ENCODE peak calls at places on chromosomes 2 and 18, in seven cellular contexts. C, I, K, F, R, U and H are unnamed samples.

GRCh38 chr2:191352536-191352935 is 107.3 kb downstream of the MYO1B start:
- DNase-seq in R (no peak), U (peak; percentile 81), K (peak; percentile 87), F (no peak), I (no peak), C (no peak), H (no peak)

GRCh38 chr2:160910681-160911080 is 249.5 kb upstream of the TANK start:
- DNase-seq in U (peak; percentile 39), R (no peak), K (peak; percentile 66), C (no peak), I (no peak), F (no peak), H (no peak)

GRCh38 chr2:215528555-215528954 is 92.7 kb upstream of the FN1 start:
- DNase-seq in K (peak; percentile 99), U (peak; percentile 93), I (peak; percentile 94), C (no peak), R (no peak), F (no peak), H (peak; percentile 16)

GRCh38 chr18:23992119-23992940 is 22.2 kb upstream of the TTC39C start:
- DNase-seq in U (no peak), I (no peak), F (no peak), C (no peak), K (peak; percentile 38), R (no peak), H (no peak)

GRCh38 chr18:7452331-7452730 is 114.8 kb upstream of the PTPRM start:
- DNase-seq in C (no peak), F (peak; percentile 78), I (peak; percentile 69), K (peak; percentile 4), R (peak; percentile 71), U (peak; percentile 19), H (peak; percentile 79)

GRCh38 chr2:214630402-214631035 is 179.0 kb downstream of the BARD1 start:
- DNase-seq in F (no peak), U (peak; percentile 50), C (no peak), R (no peak), I (no peak), K (peak; percentile 79), H (peak; percentile 87)

GRCh38 chr18:6412933-6413472 is 1.7 kb downstream of the L3MBTL4 start:
- DNase-seq in U (no peak), F (no peak), C (no peak), K (no peak), I (no peak), R (no peak), H (no peak)

GRCh38 chr18:27017901-27018500 is 152.5 kb upstream of the AQP4 start:
- DNase-seq in F (no peak), I (peak; percentile 51), K (no peak), R (no peak), C (no peak), U (no peak), H (peak; percentile 25)

GRCh38 chr2:232973796-232974195 is 39.3 kb downstream of the NGEF start:
- DNase-seq in U (no peak), R (no peak), F (no peak), K (no peak), C (no peak), I (no peak), H (no peak)

GRCh38 chr2:234251326-234252271 is 201.1 kb downstream of the SPP2 start:
- DNase-seq in C (no peak), I (no peak), R (no peak), F (no peak), U (peak; percentile 90), K (peak; percentile 98), H (no peak)

GRCh38 chr2:102245266-102246151 is 58.7 kb downstream of the IL1RL2 start:
- DNase-seq in F (peak; percentile 42), R (peak; percentile 49), C (no peak), U (peak; percentile 45), I (no peak), K (peak; percentile 18), H (peak; percentile 40)

GRCh38 chr18:54713386-54713785 is 114.9 kb upstream of the RAB27B start:
- DNase-seq in I (no peak), U (no peak), R (no peak), K (no peak), C (no peak), F (no peak), H (no peak)

GRCh38 chr2:174635015-174635593 is 37.5 kb upstream of the WIPF1 start:
- DNase-seq in U (no peak), R (no peak), C (no peak), K (no peak), F (no peak), I (peak; percentile 32), H (no peak)

GRCh38 chr2:75221872-75222271 is 22.6 kb upstream of the TACR1 start:
- DNase-seq in C (no peak), I (no peak), K (peak; percentile 89), F (no peak), U (peak; percentile 74), R (no peak), H (no peak)

GRCh38 chr2:7428444-7429204 is 511.4 kb downstream of the RNF144A start:
- DNase-seq in R (no peak), C (no peak), I (no peak), F (no peak), U (no peak), K (no peak), H (no peak)

GRCh38 chr2:172438741-172439508 is 11.5 kb downstream of the ITGA6 start:
- DNase-seq in C (no peak), K (peak; percentile 71), R (no peak), F (no peak), U (no peak), I (peak; percentile 79), H (no peak)

GRCh38 chr2:172436889-172437288 is 9.5 kb downstream of the ITGA6 start:
- DNase-seq in I (peak; percentile 52), C (no peak), K (no peak), F (no peak), U (no peak), R (no peak), H (no peak)

GRCh38 chr2:172439509-172439860 is 12.1 kb downstream of the ITGA6 start:
- DNase-seq in F (no peak), K (no peak), C (no peak), I (no peak), U (no peak), R (no peak), H (no peak)

GRCh38 chr2:172437419-172438063 is 10.2 kb downstream of the ITGA6 start:
- DNase-seq in I (no peak), U (no peak), R (no peak), C (no peak), F (no peak), K (no peak), H (no peak)

GRCh38 chr2:172438064-172438421 is 10.7 kb downstream of the ITGA6 start:
- DNase-seq in C (no peak), F (no peak), K (peak; percentile 22), I (peak; percentile 47), U (no peak), R (no peak), H (no peak)
- H2BK120ac ChIP-seq in C (no peak overlapping the region), F (no peak overlapping the region), K (no peak overlapping the region), I (no peak overlapping the region), U (no peak overlapping the region), R (no peak overlapping the region), H (no peak overlapping the region)

GRCh38 chr18:58788971-58789797 is 75.5 kb upstream of the ZNF532 start:
- DNase-seq in I (no peak), C (no peak), U (peak; percentile 92), R (no peak), F (peak; percentile 64), K (peak; percentile 84), H (peak; percentile 61)
- H2BK120ac ChIP-seq in I (peak overlapping the region; percentile 62), C (no peak overlapping the region), U (peak overlapping the region; percentile 50), R (no peak overlapping the region), F (no peak overlapping the region), K (peak overlapping the region; percentile 96), H (no peak overlapping the region)

DNA sequence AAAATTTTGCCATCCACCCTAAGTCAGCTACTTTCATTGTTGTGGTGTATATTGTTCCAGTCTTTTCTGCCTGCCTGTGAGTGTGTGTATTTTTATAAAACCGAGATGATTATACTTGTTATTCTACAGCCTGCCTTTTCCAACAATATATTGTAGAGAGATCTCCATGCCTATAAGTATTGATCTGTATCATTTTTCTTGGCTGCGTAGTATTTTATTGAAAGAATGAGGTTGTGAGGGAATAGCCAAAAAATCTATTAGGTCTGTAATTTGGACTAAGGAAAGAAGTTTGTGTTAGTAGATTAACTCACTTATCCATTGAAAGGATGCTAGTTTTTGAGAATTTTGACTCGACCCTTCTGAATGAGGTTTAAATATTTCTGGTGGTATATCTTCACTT is 34.9 kb downstream of the PPM1B start:
- DNase-seq in I (no peak), K (no peak), F (no peak), U (no peak), R (no peak), C (no peak), H (no peak)
- H2BK120ac ChIP-seq in I (no peak overlapping the region), K (no peak overlapping the region), F (no peak overlapping the region), U (no peak overlapping the region), R (no peak overlapping the region), C (no peak overlapping the region), H (no peak overlapping the region)

DNA sequence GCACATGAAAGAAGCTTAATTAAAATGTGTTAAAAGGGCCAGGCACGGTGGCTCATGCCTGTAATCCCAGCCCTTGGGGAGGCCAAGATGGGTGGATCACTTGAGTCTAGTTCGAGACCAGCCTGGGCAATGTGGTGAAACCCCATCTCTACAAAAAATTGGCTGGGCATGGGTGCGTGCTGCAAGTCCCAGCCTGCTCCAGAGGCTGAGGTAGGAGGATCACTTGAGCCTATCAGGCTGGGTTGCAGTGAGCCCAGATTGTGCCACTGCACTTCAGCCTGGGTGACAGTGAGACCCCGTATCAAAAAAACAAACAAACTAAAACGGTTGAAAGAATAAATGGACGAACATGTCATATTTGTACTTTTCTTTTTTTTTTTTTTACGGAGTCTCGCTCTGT is 26.0 kb downstream of the REL start:
- DNase-seq in I (no peak), F (no peak), K (no peak), R (no peak), U (no peak), C (no peak), H (no peak)
- H2BK120ac ChIP-seq in I (no peak overlapping the region), F (no peak overlapping the region), K (no peak overlapping the region), R (no peak overlapping the region), U (no peak overlapping the region), C (no peak overlapping the region), H (no peak overlapping the region)

GRCh38 chr2:181553244-181553643 is 96.1 kb downstream of the ITGA4 start:
- DNase-seq in U (no peak), R (no peak), C (no peak), K (no peak), I (no peak), F (no peak), H (no peak)

GRCh38 chr2:181554511-181554910 is 97.3 kb downstream of the ITGA4 start:
- DNase-seq in I (no peak), U (no peak), F (no peak), C (no peak), K (no peak), R (no peak), H (peak; percentile 35)

DNA sequence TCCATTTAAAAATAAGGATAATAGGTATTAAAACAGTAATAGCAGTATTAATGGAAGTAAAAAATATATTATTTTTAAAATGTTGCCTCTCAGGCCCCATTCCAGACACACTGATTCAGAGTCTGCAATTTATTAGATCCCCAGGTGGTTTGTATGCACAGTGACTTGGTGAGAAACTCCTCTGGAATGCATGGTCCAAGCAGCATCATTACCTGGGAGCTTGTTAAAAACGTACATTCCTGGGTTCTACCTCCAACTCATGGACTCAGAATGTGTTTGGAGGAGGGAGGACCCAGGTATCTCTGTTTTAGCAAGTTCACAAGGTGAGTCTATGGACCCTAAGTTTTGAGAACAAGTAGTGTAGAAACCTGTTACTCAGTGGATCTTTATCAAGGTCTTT is 95.6 kb downstream of the ITGA4 start:
- DNase-seq in F (no peak), R (no peak), C (no peak), I (peak; percentile 20), U (no peak), K (no peak), H (peak; percentile 32)
- H2BK120ac ChIP-seq in F (no peak overlapping the region), R (no peak overlapping the region), C (no peak overlapping the region), I (no peak overlapping the region), U (no peak overlapping the region), K (no peak overlapping the region), H (no peak overlapping the region)

GRCh38 chr2:178327516-178327915 is 123.5 kb downstream of the PRKRA start:
- DNase-seq in U (peak; percentile 44), K (peak; percentile 64), F (no peak), C (no peak), R (no peak), I (no peak), H (no peak)
- H2BK120ac ChIP-seq in U (no peak overlapping the region), K (no peak overlapping the region), F (no peak overlapping the region), C (no peak overlapping the region), R (no peak overlapping the region), I (no peak overlapping the region), H (no peak overlapping the region)